ENCODE peak calls at places on chromosomes 1 and 21, in four cellular contexts. One of them, this sample, is unnamed.

GRCh38 chr21:33047231-33047630 is 21.5 kb downstream of the OLIG2 start:
- DNase-seq in PC-3: peak
- DNase-seq in stimulated activated CD4-positive, alpha-beta T cell treated with anti-CD3 and anti-CD28 coated beads, Interleukin-1b, Interleukin-23, amount 100 ng/mL, for 1 hour: no peak
- DNase-seq in GM04504: peak
- DNase-seq in this sample: no peak

GRCh38 chr21:42616366-42617340 is 36.8 kb upstream of the PDE9A start:
- DNase-seq in GM04504: no peak
- DNase-seq in stimulated activated CD4-positive, alpha-beta T cell treated with anti-CD3 and anti-CD28 coated beads, Interleukin-1b, Interleukin-23, amount 100 ng/mL, for 1 hour: no peak
- DNase-seq in PC-3: no peak
- DNase-seq in this sample: no peak

GRCh38 chr1:203076031-203076511 is 9.7 kb downstream of the MYOG start:
- DNase-seq in PC-3: no peak
- DNase-seq in GM04504: no peak
- DNase-seq in stimulated activated CD4-positive, alpha-beta T cell treated with anti-CD3 and anti-CD28 coated beads, Interleukin-1b, Interleukin-23, amount 100 ng/mL, for 1 hour: no peak
- DNase-seq in this sample: no peak

GRCh38 chr1:37808369-37809319 is 636 bp upstream of the YRDC start:
- DNase-seq in stimulated activated CD4-positive, alpha-beta T cell treated with anti-CD3 and anti-CD28 coated beads, Interleukin-1b, Interleukin-23, amount 100 ng/mL, for 1 hour: no peak
- DNase-seq in PC-3: peak
- DNase-seq in GM04504: peak
- DNase-seq in this sample: peak

GRCh38 chr1:46544561-46545240 is 6.7 kb downstream of the KNCN start:
- DNase-seq in PC-3: no peak
- DNase-seq in GM04504: no peak
- DNase-seq in stimulated activated CD4-positive, alpha-beta T cell treated with anti-CD3 and anti-CD28 coated beads, Interleukin-1b, Interleukin-23, amount 100 ng/mL, for 1 hour: no peak
- DNase-seq in this sample: no peak

GRCh38 chr1:208135354-208135753 is 108.8 kb downstream of the PLXNA2 start:
- DNase-seq in PC-3: no peak
- DNase-seq in stimulated activated CD4-positive, alpha-beta T cell treated with anti-CD3 and anti-CD28 coated beads, Interleukin-1b, Interleukin-23, amount 100 ng/mL, for 1 hour: no peak
- DNase-seq in GM04504: no peak
- DNase-seq in this sample: no peak

GRCh38 chr1:19689856-19690255 is 25.2 kb downstream of the HTR6 start:
- DNase-seq in stimulated activated CD4-positive, alpha-beta T cell treated with anti-CD3 and anti-CD28 coated beads, Interleukin-1b, Interleukin-23, amount 100 ng/mL, for 1 hour: no peak
- DNase-seq in PC-3: no peak
- DNase-seq in GM04504: no peak
- DNase-seq in this sample: no peak

GRCh38 chr1:207064546-207064945 is 11.5 kb downstream of the PFKFB2 start:
- DNase-seq in stimulated activated CD4-positive, alpha-beta T cell treated with anti-CD3 and anti-CD28 coated beads, Interleukin-1b, Interleukin-23, amount 100 ng/mL, for 1 hour: no peak
- DNase-seq in GM04504: no peak
- DNase-seq in PC-3: no peak
- DNase-seq in this sample: no peak

GRCh38 chr21:45014747-45015468 is 59.5 kb upstream of the ADARB1 start:
- DNase-seq in PC-3: no peak
- DNase-seq in stimulated activated CD4-positive, alpha-beta T cell treated with anti-CD3 and anti-CD28 coated beads, Interleukin-1b, Interleukin-23, amount 100 ng/mL, for 1 hour: no peak
- DNase-seq in GM04504: no peak
- DNase-seq in this sample: no peak

GRCh38 chr1:183278736-183279591 is 92.9 kb downstream of the LAMC2 start:
- DNase-seq in PC-3: peak
- DNase-seq in GM04504: peak
- DNase-seq in stimulated activated CD4-positive, alpha-beta T cell treated with anti-CD3 and anti-CD28 coated beads, Interleukin-1b, Interleukin-23, amount 100 ng/mL, for 1 hour: no peak
- DNase-seq in this sample: no peak

GRCh38 chr1:45522324-45523104 is 830 bp upstream of the PRDX1 start:
- DNase-seq in PC-3: peak
- DNase-seq in stimulated activated CD4-positive, alpha-beta T cell treated with anti-CD3 and anti-CD28 coated beads, Interleukin-1b, Interleukin-23, amount 100 ng/mL, for 1 hour: no peak
- DNase-seq in GM04504: peak
- DNase-seq in this sample: no peak

GRCh38 chr1:15803380-15803779 is 4.1 kb downstream of the UQCRHL start:
- DNase-seq in PC-3: peak
- DNase-seq in GM04504: no peak
- DNase-seq in stimulated activated CD4-positive, alpha-beta T cell treated with anti-CD3 and anti-CD28 coated beads, Interleukin-1b, Interleukin-23, amount 100 ng/mL, for 1 hour: no peak
- DNase-seq in this sample: no peak

GRCh38 chr1:227124461-227124860 is 184.4 kb downstream of the COQ8A start:
- DNase-seq in PC-3: no peak
- DNase-seq in GM04504: no peak
- DNase-seq in stimulated activated CD4-positive, alpha-beta T cell treated with anti-CD3 and anti-CD28 coated beads, Interleukin-1b, Interleukin-23, amount 100 ng/mL, for 1 hour: no peak
- DNase-seq in this sample: no peak

GRCh38 chr1:43052322-43052721 is 93.7 kb upstream of the SLC2A1 start:
- DNase-seq in stimulated activated CD4-positive, alpha-beta T cell treated with anti-CD3 and anti-CD28 coated beads, Interleukin-1b, Interleukin-23, amount 100 ng/mL, for 1 hour: no peak
- DNase-seq in PC-3: no peak
- DNase-seq in GM04504: no peak
- DNase-seq in this sample: no peak

GRCh38 chr1:229300099-229300757 is 29.3 kb downstream of the RAB4A start:
- DNase-seq in stimulated activated CD4-positive, alpha-beta T cell treated with anti-CD3 and anti-CD28 coated beads, Interleukin-1b, Interleukin-23, amount 100 ng/mL, for 1 hour: no peak
- DNase-seq in GM04504: no peak
- DNase-seq in PC-3: peak
- DNase-seq in this sample: no peak

GRCh38 chr1:21072721-21073120 is 104.0 kb downstream of the EIF4G3 start:
- DNase-seq in PC-3: no peak
- DNase-seq in stimulated activated CD4-positive, alpha-beta T cell treated with anti-CD3 and anti-CD28 coated beads, Interleukin-1b, Interleukin-23, amount 100 ng/mL, for 1 hour: no peak
- DNase-seq in GM04504: no peak
- DNase-seq in this sample: no peak

GRCh38 chr1:230231739-230232075 is 164.7 kb downstream of the GALNT2 start:
- DNase-seq in stimulated activated CD4-positive, alpha-beta T cell treated with anti-CD3 and anti-CD28 coated beads, Interleukin-1b, Interleukin-23, amount 100 ng/mL, for 1 hour: no peak
- DNase-seq in GM04504: no peak
- DNase-seq in PC-3: no peak
- DNase-seq in this sample: no peak

This sample was measured in coronary artery.